ENCODE peak calls at places on chromosomes 5 and 9, in four cellular contexts. F is Peyer's patch, D is right atrium auricular region, I is cardiac muscle cell. O is an unnamed sample.

GRCh38 chr5:2382776-2383677 is 368.4 kb downstream of the IRX2 start:
- DNase-seq in F (no peak), D (no peak), I (no peak), O (no peak)

GRCh38 chr5:65482727-65483473 is 1.2 kb upstream of the ADAMTS6 start:
- DNase-seq in F (no peak), D (no peak), I (peak), O (peak)

GRCh38 chr5:93018461-93018860 is 562.6 kb downstream of the NR2F1-AS1 start:
- DNase-seq in F (no peak), D (no peak), I (peak), O (peak)

GRCh38 chr5:144598451-144599068 is 427.9 kb downstream of the KCTD16 start:
- DNase-seq in F (no peak), D (no peak), I (no peak), O (no peak)

GRCh38 chr5:126521130-126521529 is 73.9 kb downstream of the ALDH7A1 start:
- DNase-seq in F (no peak), D (no peak), I (no peak), O (no peak)

GRCh38 chr5:83530186-83530585 is 58.6 kb downstream of the VCAN start:
- DNase-seq in F (no peak), D (no peak), I (peak), O (no peak)

GRCh38 chr5:1315709-1316587 is 21.1 kb upstream of the TERT start:
- DNase-seq in F (peak), D (no peak), I (peak), O (no peak)

GRCh38 chr9:136437839-136438547 is 1.7 kb downstream of the INPP5E start:
- DNase-seq in F (no peak), D (no peak), I (no peak), O (no peak)

GRCh38 chr5:14138608-14139540 is 4.3 kb upstream of the TRIO start:
- DNase-seq in F (no peak), D (no peak), I (no peak), O (no peak)

GRCh38 chr5:109224276-109224675 is 185.5 kb downstream of the PJA2 start:
- DNase-seq in F (no peak), D (no peak), I (no peak), O (no peak)
- H3K4me3 ChIP-seq in F (no peak), D (no peak), I (no peak), O (no peak)

DNA sequence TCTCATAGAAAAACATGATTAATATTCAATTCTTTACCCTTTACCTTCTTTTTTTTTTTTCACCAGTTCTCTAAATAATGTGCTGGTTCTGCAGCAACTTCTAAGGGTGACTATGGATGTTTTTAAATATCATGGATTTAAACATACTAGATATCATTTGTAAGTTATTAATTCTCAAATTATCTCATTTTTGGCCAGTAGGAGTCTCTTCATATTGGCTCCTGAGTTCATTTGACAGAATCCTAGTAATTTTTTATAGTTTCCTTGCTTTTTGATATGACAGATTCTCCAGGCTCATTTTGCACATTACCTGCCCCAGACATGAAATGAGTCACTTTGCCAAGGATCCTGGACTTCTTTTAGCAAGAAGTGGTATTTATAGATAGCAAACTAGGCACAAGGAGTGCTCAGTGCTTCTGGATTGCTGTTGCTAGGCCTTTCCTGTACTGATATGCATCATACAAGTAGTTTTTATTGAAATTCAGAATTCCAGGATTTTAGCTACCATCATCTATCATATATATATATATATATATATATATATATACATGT is 201.3 kb upstream of the IL12B start:
- DNase-seq in F (no peak), D (no peak), I (no peak), O (peak)
- TF ChIP-seq CTCF in F (no peak), D (no peak), I (peak), O (peak)

DNA sequence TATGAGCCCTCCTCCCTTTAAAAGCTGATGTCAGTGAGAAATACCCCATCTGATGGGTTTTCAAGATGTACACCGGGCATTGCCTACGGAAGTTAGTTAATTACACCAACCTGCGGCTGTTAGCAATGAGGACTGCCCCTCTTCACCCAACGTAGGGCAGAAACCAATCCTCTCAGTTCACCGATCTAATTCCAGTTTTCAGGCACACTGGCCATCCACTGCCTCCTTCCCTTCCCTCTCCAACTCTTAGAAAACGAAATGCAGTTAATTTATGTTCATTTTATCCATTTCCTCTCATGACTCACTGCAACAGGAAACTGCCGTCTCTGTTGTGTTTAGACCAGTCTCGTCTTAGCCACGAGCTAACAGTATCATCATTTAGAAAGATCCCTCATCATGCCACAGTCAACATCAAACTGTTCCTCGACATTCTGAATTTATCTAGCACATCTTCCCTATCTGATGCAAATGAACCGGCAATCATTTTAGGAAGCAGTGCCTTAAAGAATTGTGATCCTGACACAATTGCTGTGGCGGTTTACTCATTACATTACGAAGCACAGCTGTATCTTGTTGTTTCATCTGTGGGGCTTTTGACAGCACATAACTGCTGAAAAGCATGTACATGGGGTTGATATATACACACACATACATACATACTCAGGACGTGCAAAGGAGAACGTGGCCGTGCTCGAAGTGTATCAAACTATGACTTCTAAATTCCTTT is 168.6 kb downstream of the EFNA5 start:
- DNase-seq in F (no peak), D (no peak), I (peak), O (no peak)
- H3K4me3 ChIP-seq in F (no peak), D (no peak), I (no peak), O (no peak)

GRCh38 chr9:120869726-120870125 is 7.3 kb downstream of the PHF19 start:
- DNase-seq in F (no peak), D (no peak), I (no peak), O (no peak)

GRCh38 chr9:120869360-120869687 is 7.7 kb downstream of the PHF19 start:
- DNase-seq in F (no peak), D (no peak), I (no peak), O (no peak)

GRCh38 chr9:120867676-120868338 is 9.2 kb downstream of the PHF19 start:
- DNase-seq in F (no peak), D (no peak), I (no peak), O (no peak)

GRCh38 chr9:120868339-120868675 is 8.7 kb downstream of the PHF19 start:
- DNase-seq in F (no peak), D (no peak), I (no peak), O (no peak)

DNA sequence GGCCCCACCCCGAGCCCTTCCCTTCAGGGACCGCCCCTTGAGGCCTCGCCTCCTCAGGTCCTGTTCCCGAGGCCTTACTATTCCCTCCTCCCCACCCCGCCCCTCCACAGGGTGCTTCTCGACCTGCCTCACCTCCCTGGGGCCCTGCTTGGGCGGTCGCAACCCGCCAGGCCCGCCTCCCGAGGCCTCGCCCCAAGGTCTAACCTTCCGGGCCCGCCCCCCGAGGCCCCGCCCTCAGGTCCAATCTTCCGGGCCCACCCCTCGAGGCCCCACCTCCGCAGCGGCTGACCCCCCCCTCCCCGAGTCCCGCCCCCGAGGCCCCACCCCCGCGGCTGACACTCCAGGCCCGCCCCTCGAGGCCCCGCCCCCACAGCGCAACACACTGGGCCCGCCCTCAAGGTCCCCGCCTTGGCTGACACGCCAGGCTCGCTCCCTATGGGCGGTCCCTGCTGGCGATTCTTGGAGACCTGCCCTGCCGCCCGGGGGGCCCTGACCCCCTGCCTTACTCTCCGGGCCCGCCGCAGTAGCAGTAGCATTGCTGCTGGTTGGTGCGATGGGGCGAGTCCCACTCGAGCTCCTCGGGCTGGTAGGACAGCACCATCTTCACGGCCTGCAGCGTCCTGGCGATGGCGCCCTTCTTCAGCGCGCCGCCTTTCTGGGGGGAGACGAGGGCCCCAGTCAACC is 8.2 kb downstream of the PHF19 start:
- DNase-seq in F (peak), D (peak), I (peak), O (peak)
- TF ChIP-seq CTCF in F (peak), D (peak), I (peak), O (peak)

DNA sequence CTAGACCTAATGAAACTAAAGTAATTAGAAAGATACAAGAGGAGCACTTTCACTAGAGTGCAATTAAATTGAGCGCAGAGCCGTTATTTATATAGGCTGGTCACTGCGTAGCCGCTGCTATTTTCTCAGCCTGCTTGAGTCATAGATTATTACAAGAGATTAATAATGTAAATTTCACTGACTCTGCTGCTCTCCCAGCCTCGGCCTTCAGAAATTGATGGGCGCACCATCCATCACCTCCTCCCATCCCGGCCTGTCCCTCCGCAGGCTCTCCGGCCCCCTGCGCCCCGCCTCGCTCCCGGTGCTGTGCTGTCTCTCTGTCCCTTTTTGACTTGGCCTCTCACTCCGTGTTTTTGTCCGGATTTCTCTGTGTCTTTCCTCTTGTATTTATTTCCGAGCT is 268.0 kb upstream of the MVB12B start:
- DNase-seq in F (peak), D (no peak), I (no peak), O (no peak)
- H3K4me3 ChIP-seq in F (no peak), D (no peak), I (no peak), O (no peak)

GRCh38 chr5:150131461-150131860 is 24.2 kb downstream of the PDGFRB start:
- DNase-seq in F (no peak), D (no peak), I (no peak), O (peak)

GRCh38 chr5:150130493-150130922 is 25.1 kb downstream of the PDGFRB start:
- DNase-seq in F (no peak), D (no peak), I (no peak), O (no peak)

GRCh38 chr5:150129454-150129812 is 26.2 kb downstream of the PDGFRB start:
- DNase-seq in F (no peak), D (no peak), I (no peak), O (no peak)

GRCh38 chr5:150131978-150132694 is 23.5 kb downstream of the PDGFRB start:
- DNase-seq in F (no peak), D (no peak), I (no peak), O (no peak)

GRCh38 chr5:150129813-150130492 is 25.7 kb downstream of the PDGFRB start:
- DNase-seq in F (peak), D (peak), I (peak), O (peak)
- TF ChIP-seq CTCF in F (peak), D (peak), I (peak), O (peak)

GRCh38 chr5:140548791-140549190 is 1.3 kb downstream of the EIF4EBP3 start:
- DNase-seq in F (peak), D (no peak), I (no peak), O (no peak)

GRCh38 chr5:140545606-140546005 is 1.9 kb upstream of the EIF4EBP3 start:
- DNase-seq in F (peak), D (no peak), I (no peak), O (no peak)

GRCh38 chr5:140547508-140548299 is at the start of gene EIF4EBP3:
- DNase-seq in F (peak), D (peak), I (peak), O (peak)

GRCh38 chr5:140548300-140548688 is 832 bp downstream of the EIF4EBP3 start:
- DNase-seq in F (peak), D (no peak), I (no peak), O (no peak)

DNA sequence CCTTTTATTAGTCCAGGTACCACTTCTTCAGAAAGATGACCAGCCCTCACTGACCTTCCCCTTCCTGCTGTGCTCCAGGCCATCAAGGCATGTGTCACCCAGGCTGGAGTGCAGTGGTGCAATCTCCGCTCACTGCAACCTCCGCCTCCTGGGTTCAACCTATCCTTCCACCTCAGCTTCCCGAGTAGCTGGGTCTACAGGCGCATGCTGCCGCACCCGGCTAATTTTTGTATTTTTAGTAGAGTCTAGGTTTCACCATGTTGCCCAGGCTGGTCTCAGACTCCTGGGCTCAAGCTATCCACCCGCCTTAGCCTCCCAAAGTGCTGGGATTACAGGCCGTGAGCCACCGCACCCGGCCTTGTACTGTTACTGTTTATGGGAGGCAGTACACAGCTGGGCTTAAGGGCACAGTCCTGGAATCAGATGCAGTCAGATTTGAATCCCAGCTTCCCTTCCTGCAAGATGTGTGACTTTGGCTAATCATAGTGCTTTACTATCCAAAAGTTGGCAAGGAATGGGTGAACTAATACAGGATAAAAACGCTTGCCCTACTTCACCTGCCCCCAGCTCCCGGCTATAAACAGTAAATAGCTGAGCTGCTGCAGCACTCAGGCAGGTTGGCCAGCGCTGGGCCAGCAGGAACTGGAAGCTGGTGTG is 483 bp upstream of the EIF4EBP3 start:
- DNase-seq in F (peak), D (no peak), I (no peak), O (no peak)
- H3K4me3 ChIP-seq in F (peak), D (peak), I (peak), O (peak)

GRCh38 chr5:137055271-137055872 is 443.8 kb downstream of the SPOCK1 start:
- DNase-seq in F (no peak), D (no peak), I (peak), O (no peak)

GRCh38 chr5:137054792-137055191 is 444.3 kb downstream of the SPOCK1 start:
- DNase-seq in F (no peak), D (no peak), I (no peak), O (no peak)

GRCh38 chr5:137054335-137054734 is 444.8 kb downstream of the SPOCK1 start:
- DNase-seq in F (no peak), D (no peak), I (no peak), O (no peak)

GRCh38 chr5:137056676-137057075 is 442.4 kb downstream of the SPOCK1 start:
- DNase-seq in F (no peak), D (no peak), I (no peak), O (no peak)

GRCh38 chr5:137051165-137051564 is 448.0 kb downstream of the SPOCK1 start:
- DNase-seq in F (no peak), D (no peak), I (no peak), O (peak)
- TF ChIP-seq CTCF in F (no peak), D (no peak), I (peak), O (peak)